ENCODE peak calls at places on chromosomes 2 and 18, in five cellular contexts. T, F, X, D and W are unnamed samples.

GRCh38 chr18:59718108-59719057 is 21.2 kb upstream of the CCBE1 start:
- DNase-seq in T (peak), F (peak), X (no peak), D (peak), W (no peak)

GRCh38 chr18:65435529-65435928 is 315.3 kb upstream of the CDH7 start:
- DNase-seq in T (no peak), F (no peak), X (no peak), D (no peak), W (no peak)

GRCh38 chr2:141660232-141660631 is 470.6 kb downstream of the LRP1B start:
- DNase-seq in T (no peak), F (no peak), X (no peak), D (no peak), W (no peak)

GRCh38 chr18:14174706-14175085 is 42.5 kb upstream of the ZNF519 start:
- DNase-seq in T (no peak), F (no peak), X (no peak), D (no peak), W (no peak)

GRCh38 chr2:27303093-27304025 is 4.9 kb downstream of the UCN start:
- DNase-seq in T (no peak), F (peak), X (peak), D (peak), W (peak)

GRCh38 chr2:223488814-223489213 is 113.3 kb downstream of the SCG2 start:
- DNase-seq in T (no peak), F (peak), X (no peak), D (peak), W (no peak)

GRCh38 chr2:19176977-19177376 is 181.4 kb downstream of the OSR1 start:
- DNase-seq in T (no peak), F (no peak), X (no peak), D (no peak), W (no peak)

GRCh38 chr2:145644820-145645302 is 1124.9 kb upstream of the ZEB2 start:
- DNase-seq in T (no peak), F (no peak), X (no peak), D (no peak), W (no peak)

GRCh38 chr2:54763636-54764291 is 40.3 kb downstream of the EML6 start:
- DNase-seq in T (no peak), F (peak), X (no peak), D (no peak), W (peak)

GRCh38 chr2:54073796-54074195 is 41.6 kb upstream of the ACYP2 start:
- DNase-seq in T (no peak), F (peak), X (no peak), D (no peak), W (no peak)

GRCh38 chr2:76467326-76467725 is 756.6 kb upstream of the GCFC2 start:
- DNase-seq in T (no peak), F (no peak), X (no peak), D (no peak), W (no peak)

GRCh38 chr2:181818826-181819225 is 72.7 kb upstream of the ITPRID2 start:
- DNase-seq in T (no peak), F (no peak), X (no peak), D (no peak), W (no peak)

GRCh38 chr2:62595468-62595867 is 89.5 kb upstream of the TMEM17 start:
- DNase-seq in T (no peak), F (no peak), X (no peak), D (no peak), W (no peak)

GRCh38 chr18:44740000-44740399 is 59.3 kb downstream of the SETBP1 start:
- DNase-seq in T (no peak), F (no peak), X (no peak), D (no peak), W (no peak)

GRCh38 chr2:191846787-191847620 is at the start of gene CAVIN2:
- DNase-seq in T (no peak), F (peak), X (no peak), D (no peak), W (no peak)

GRCh38 chr2:120982598-120982997 is 246.9 kb downstream of the GLI2 start:
- DNase-seq in T (no peak), F (no peak), X (no peak), D (no peak), W (no peak)

GRCh38 chr2:81304154-81304830 is 999.7 kb upstream of the LRRTM1 start:
- DNase-seq in T (no peak), F (peak), X (no peak), D (peak), W (no peak)

GRCh38 chr2:119426801-119427395 is 4.8 kb upstream of the TMEM37 start:
- DNase-seq in T (no peak), F (no peak), X (no peak), D (no peak), W (no peak)

GRCh38 chr18:69002233-69002632 is 204.4 kb downstream of the CCDC102B start:
- DNase-seq in T (no peak), F (peak), X (no peak), D (no peak), W (peak)

GRCh38 chr2:149931486-149931885 is 343.9 kb upstream of the MMADHC start:
- DNase-seq in T (no peak), F (no peak), X (no peak), D (no peak), W (no peak)

GRCh38 chr2:175097297-175097696 is 70.7 kb downstream of the ATF2 start:
- DNase-seq in T (peak), F (no peak), X (no peak), D (peak), W (no peak)